ENCODE peak calls at places on chromosomes 11 and 22, in five cellular contexts. One of them, this sample, is unnamed.

GRCh38 chr22:49536571-49537131 is 291.0 kb downstream of the BRD1 start:
- DNase-seq in keratinocyte: no peak
- DNase-seq in cardiac muscle cell: no peak
- DNase-seq in GM12865: no peak
- DNase-seq in kidney: peak; percentile 45
- DNase-seq in this sample: peak; percentile 89

GRCh38 chr11:69058501-69059270 is 10.0 kb downstream of the TPCN2 start:
- DNase-seq in GM12865: no peak
- DNase-seq in keratinocyte: no peak
- DNase-seq in cardiac muscle cell: no peak
- DNase-seq in kidney: peak; percentile 67
- DNase-seq in this sample: peak; percentile 65

GRCh38 chr11:67373916-67374570 is 645 bp upstream of the CLCF1 start:
- DNase-seq in cardiac muscle cell: peak; percentile 75
- DNase-seq in kidney: peak; percentile 96
- DNase-seq in keratinocyte: peak; percentile 85
- DNase-seq in GM12865: peak; percentile 60
- DNase-seq in this sample: peak; percentile 91

GRCh38 chr11:12556788-12557384 is 117.3 kb upstream of the TEAD1 start:
- DNase-seq in keratinocyte: no peak
- DNase-seq in cardiac muscle cell: peak; percentile 86
- DNase-seq in kidney: peak; percentile 89
- DNase-seq in GM12865: no peak
- DNase-seq in this sample: peak; percentile 61

GRCh38 chr11:125332821-125333220 is 163.2 kb downstream of the FEZ1 start:
- DNase-seq in keratinocyte: no peak
- DNase-seq in GM12865: no peak
- DNase-seq in kidney: no peak
- DNase-seq in cardiac muscle cell: no peak
- DNase-seq in this sample: no peak

GRCh38 chr22:20424937-20425587 is 12.6 kb downstream of the SCARF2 start:
- DNase-seq in kidney: peak; percentile 89
- DNase-seq in GM12865: no peak
- DNase-seq in keratinocyte: peak; percentile 21
- DNase-seq in cardiac muscle cell: no peak
- DNase-seq in this sample: peak; percentile 88

GRCh38 chr22:45631140-45631539 is 40.5 kb upstream of the ATXN10 start:
- DNase-seq in cardiac muscle cell: no peak
- DNase-seq in keratinocyte: no peak
- DNase-seq in kidney: no peak
- DNase-seq in GM12865: no peak
- DNase-seq in this sample: peak; percentile 86

GRCh38 chr11:114085965-114086364 is 26.5 kb downstream of the ZBTB16 start:
- DNase-seq in cardiac muscle cell: no peak
- DNase-seq in GM12865: no peak
- DNase-seq in kidney: no peak
- DNase-seq in keratinocyte: no peak
- DNase-seq in this sample: no peak

GRCh38 chr22:32311551-32312071 is 46.1 kb upstream of the RFPL3 start:
- DNase-seq in kidney: peak; percentile 28
- DNase-seq in GM12865: no peak
- DNase-seq in cardiac muscle cell: no peak
- DNase-seq in keratinocyte: no peak
- DNase-seq in this sample: no peak

GRCh38 chr11:46363031-46363407 is 15.8 kb downstream of the DGKZ start:
- DNase-seq in GM12865: no peak
- DNase-seq in kidney: peak; percentile 88
- DNase-seq in keratinocyte: no peak
- DNase-seq in cardiac muscle cell: no peak
- DNase-seq in this sample: no peak

GRCh38 chr11:45615182-45615792 is 50.1 kb downstream of the CHST1 start:
- DNase-seq in GM12865: no peak
- DNase-seq in keratinocyte: no peak
- DNase-seq in kidney: no peak
- DNase-seq in cardiac muscle cell: no peak
- DNase-seq in this sample: peak; percentile 39

GRCh38 chr11:125588505-125588904 is 4.1 kb upstream of the STT3A start:
- DNase-seq in keratinocyte: no peak
- DNase-seq in GM12865: no peak
- DNase-seq in kidney: no peak
- DNase-seq in cardiac muscle cell: no peak
- DNase-seq in this sample: no peak

GRCh38 chr22:36860438-36860820 is 377 bp upstream of the NCF4 start:
- DNase-seq in kidney: no peak
- DNase-seq in cardiac muscle cell: no peak
- DNase-seq in GM12865: no peak
- DNase-seq in keratinocyte: no peak
- DNase-seq in this sample: no peak

DNA sequence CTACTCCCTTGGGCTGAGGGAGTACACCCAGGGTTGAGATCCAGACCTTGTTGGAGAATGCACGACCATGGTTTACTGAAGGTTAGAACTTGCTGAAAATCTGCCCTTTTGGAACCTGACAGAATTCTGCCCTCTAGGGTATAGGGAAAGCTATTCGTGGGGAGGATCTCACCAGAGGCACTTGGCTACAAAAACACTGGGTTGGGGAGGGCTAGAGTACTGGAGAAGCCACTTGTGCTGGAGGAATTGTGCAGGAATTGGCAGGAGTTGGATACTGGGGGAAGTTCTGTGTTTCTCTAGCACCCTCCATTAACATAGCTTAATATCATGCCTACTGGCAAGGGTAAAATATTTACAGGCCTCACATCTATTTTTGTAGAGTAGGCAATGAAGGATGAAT is 55.8 kb downstream of the PPME1 start:
- DNase-seq in keratinocyte: no peak
- DNase-seq in cardiac muscle cell: peak; percentile 16
- DNase-seq in GM12865: peak; percentile 2
- DNase-seq in kidney: no peak
- DNase-seq in this sample: peak; percentile 13
- H3K4me3 ChIP-seq in keratinocyte: no peak overlapping the region
- H3K4me3 ChIP-seq in cardiac muscle cell: no peak overlapping the region
- H3K4me3 ChIP-seq in GM12865: no peak overlapping the region
- H3K4me3 ChIP-seq in kidney: no peak overlapping the region
- H3K4me3 ChIP-seq in this sample: no peak overlapping the region

DNA sequence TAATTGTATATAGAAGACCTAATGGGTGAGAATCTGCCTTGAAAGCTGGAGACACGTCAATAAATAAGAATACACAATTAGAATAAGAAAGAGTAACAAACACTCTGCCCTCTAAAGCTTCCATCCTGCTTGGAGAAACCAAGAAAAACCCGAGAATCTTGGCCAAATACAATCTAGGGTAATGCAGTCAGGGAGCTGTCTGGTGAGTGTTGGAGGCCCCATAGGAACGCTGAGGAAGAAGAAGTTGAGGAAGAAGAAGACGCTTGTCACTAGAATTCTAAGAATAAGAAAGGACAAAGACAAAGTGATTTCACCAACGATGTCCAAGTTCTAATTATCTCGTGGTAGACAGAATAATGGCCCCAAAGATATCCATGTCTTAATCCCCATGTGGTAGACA is 4485.9 kb upstream of the OR11H1 start:
- DNase-seq in keratinocyte: no peak
- DNase-seq in GM12865: no peak
- DNase-seq in cardiac muscle cell: no peak
- DNase-seq in kidney: no peak
- DNase-seq in this sample: no peak
- H3K4me3 ChIP-seq in keratinocyte: no peak overlapping the region
- H3K4me3 ChIP-seq in GM12865: no peak overlapping the region
- H3K4me3 ChIP-seq in cardiac muscle cell: no peak overlapping the region
- H3K4me3 ChIP-seq in kidney: no peak overlapping the region
- H3K4me3 ChIP-seq in this sample: no peak overlapping the region

DNA sequence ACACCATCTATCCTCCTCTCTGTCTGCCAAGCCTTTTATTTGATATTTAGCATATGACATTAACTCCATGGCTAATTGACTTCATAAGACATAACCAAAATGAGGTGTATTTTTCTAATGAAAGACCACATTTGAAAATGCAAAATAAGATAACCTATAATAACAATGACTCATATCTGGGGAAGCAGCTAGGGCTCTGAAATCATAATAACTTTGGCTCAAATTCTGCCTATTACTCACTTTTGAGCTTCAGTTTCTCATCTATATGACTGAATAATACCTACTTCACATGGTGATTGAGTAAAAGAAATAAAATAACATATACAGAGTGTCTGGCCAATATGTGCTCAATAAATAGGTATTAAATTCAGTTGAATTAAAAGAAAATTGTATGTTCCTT is 1419.8 kb upstream of the TENM4 start:
- DNase-seq in cardiac muscle cell: no peak
- DNase-seq in GM12865: no peak
- DNase-seq in kidney: no peak
- DNase-seq in keratinocyte: no peak
- DNase-seq in this sample: no peak
- H3K4me3 ChIP-seq in cardiac muscle cell: no peak overlapping the region
- H3K4me3 ChIP-seq in GM12865: no peak overlapping the region
- H3K4me3 ChIP-seq in kidney: no peak overlapping the region
- H3K4me3 ChIP-seq in keratinocyte: no peak overlapping the region
- H3K4me3 ChIP-seq in this sample: no peak overlapping the region

DNA sequence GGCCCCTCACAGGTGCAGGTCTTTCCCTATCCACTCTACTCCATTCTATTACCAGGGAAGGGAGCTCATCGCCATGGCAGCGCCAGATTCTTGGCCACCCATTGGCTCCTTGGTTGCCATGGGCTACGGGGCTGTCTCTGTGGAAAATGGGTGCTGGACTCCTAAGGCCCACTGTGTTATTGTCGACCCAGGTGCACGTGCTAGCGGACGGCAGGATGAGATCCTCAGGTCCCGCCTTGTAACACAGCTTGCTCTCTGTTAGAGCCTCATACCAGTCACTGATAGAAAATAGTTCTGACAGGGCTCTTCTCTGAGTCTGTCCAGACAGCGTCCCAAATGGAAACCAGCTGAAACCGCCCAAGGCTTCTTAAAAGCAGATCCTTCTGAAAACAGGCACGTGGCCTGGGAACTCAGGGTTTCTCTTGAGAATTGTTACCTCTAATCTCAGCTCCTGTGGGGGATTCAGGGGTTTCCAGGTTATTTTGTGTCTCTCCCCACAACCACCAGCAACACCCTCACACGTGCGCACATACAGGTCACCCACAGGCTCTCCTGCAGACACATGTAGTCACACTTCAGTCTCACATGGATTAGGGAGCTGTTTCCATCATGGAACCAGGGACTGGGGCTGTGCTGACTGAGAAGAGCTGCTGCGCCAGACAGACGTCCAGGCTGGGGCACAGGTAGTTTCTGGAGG is 1.5 kb downstream of the TUB start:
- DNase-seq in GM12865: no peak
- DNase-seq in keratinocyte: no peak
- DNase-seq in kidney: no peak
- DNase-seq in cardiac muscle cell: peak; percentile 64
- DNase-seq in this sample: peak; percentile 86
- H3K4me3 ChIP-seq in GM12865: no peak overlapping the region
- H3K4me3 ChIP-seq in keratinocyte: no peak overlapping the region
- H3K4me3 ChIP-seq in kidney: peak overlapping the region; percentile 53
- H3K4me3 ChIP-seq in cardiac muscle cell: no peak overlapping the region
- H3K4me3 ChIP-seq in this sample: no peak overlapping the region

DNA sequence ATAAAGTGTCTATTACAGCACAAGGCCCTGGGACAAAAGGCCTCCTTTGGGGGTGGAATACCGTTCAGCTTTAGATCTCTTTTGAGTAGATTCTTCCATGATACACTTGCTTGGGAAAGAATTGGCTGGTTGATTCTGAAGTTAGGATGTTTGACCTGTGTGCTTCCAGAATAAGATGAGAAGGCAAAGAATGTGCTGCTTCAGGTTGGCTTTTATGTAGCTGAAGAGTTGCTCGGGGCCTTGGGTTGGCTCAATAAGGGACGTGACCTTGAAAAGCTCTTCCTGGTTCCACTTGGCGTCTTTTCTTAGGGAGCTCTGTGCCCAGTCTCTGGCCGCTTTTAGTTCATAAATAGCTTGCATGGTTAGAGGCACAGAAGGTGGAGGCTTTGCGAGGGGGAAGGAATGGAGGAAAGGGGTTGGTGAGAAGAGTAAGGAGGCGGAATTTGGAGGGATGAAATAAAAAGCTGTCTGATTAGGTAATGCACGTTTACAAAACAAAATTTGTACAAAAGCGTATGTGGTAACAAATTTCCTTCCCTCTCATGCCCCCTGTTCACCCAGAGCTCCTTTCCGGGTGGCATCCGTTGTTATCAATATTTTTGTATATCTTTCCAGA is 4.2 kb upstream of the SORL1-AS1 start:
- DNase-seq in cardiac muscle cell: no peak
- DNase-seq in GM12865: no peak
- DNase-seq in kidney: no peak
- DNase-seq in keratinocyte: no peak
- DNase-seq in this sample: no peak
- H3K4me3 ChIP-seq in cardiac muscle cell: no peak overlapping the region
- H3K4me3 ChIP-seq in GM12865: no peak overlapping the region
- H3K4me3 ChIP-seq in kidney: no peak overlapping the region
- H3K4me3 ChIP-seq in keratinocyte: no peak overlapping the region
- H3K4me3 ChIP-seq in this sample: no peak overlapping the region

DNA sequence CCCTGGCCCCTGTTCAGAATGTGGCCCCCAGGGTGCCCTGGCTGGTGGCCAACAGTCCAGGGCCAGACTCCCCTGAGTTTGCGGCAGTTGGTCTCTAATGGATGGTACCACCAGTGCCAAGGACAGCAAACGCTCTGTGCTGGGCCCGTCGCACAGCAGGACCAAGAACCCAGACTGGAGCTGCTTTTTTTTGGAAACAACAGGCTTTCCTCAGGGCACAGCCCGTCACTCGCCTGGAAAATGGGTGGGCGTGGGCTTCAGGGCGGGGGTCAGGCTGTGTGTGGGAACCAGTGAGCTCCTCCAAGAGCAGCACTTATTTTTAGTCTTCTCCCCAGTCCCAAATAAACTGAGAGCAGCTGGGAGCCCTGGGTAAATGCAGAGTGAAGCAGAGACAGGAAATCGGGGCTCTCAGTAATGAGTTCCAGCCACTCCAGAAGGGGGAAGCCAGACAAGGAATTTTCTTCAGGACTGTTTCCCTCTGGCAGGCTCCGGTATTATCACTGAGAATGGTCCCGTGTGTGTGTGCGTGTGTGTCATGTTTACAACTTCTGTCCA is 62.9 kb downstream of the PPFIBP2 start:
- DNase-seq in GM12865: no peak
- DNase-seq in keratinocyte: no peak
- DNase-seq in cardiac muscle cell: peak; percentile 36
- DNase-seq in kidney: peak; percentile 71
- DNase-seq in this sample: no peak
- H3K4me3 ChIP-seq in GM12865: no peak overlapping the region
- H3K4me3 ChIP-seq in keratinocyte: peak overlapping the region; percentile 50
- H3K4me3 ChIP-seq in cardiac muscle cell: no peak overlapping the region
- H3K4me3 ChIP-seq in kidney: peak overlapping the region; percentile 45
- H3K4me3 ChIP-seq in this sample: no peak overlapping the region

GRCh38 chr11:102120437-102120935 is 10.2 kb downstream of the YAP1 start:
- DNase-seq in kidney: no peak
- DNase-seq in GM12865: no peak
- DNase-seq in cardiac muscle cell: no peak
- DNase-seq in keratinocyte: no peak
- DNase-seq in this sample: no peak
- H3K4me3 ChIP-seq in kidney: no peak overlapping the region
- H3K4me3 ChIP-seq in GM12865: no peak overlapping the region
- H3K4me3 ChIP-seq in cardiac muscle cell: peak overlapping the region; percentile 2
- H3K4me3 ChIP-seq in keratinocyte: no peak overlapping the region
- H3K4me3 ChIP-seq in this sample: no peak overlapping the region